ENCODE peak calls at places on chromosome 3, in ten cellular contexts. One of them, this sample, is unnamed.
A peak's percentile ranks its signal among the peaks of the same experiment; 100 is the strongest.

GRCh38 chr3:183385698-183386590 is 42.5 kb downstream of the MCF2L2 start:
- DNase-seq in right lobe of liver: no peak
- DNase-seq in lung: peak; percentile 60
- DNase-seq in K562: peak; percentile 59
- DNase-seq in fibroblast of lung: peak; percentile 85
- DNase-seq in MM.1S: peak; percentile 80
- DNase-seq in IMR-90: peak; percentile 71
- DNase-seq in mammary epithelial cell: peak; percentile 59
- DNase-seq in lower lobe of right lung: no peak
- DNase-seq in prostate gland: peak; percentile 64
- DNase-seq in this sample: no peak

GRCh38 chr3:57052662-57053061 is 7.8 kb upstream of the SPATA12 start:
- DNase-seq in right lobe of liver: no peak
- DNase-seq in lung: no peak
- DNase-seq in K562: no peak
- DNase-seq in fibroblast of lung: no peak
- DNase-seq in MM.1S: no peak
- DNase-seq in IMR-90: no peak
- DNase-seq in mammary epithelial cell: no peak
- DNase-seq in lower lobe of right lung: no peak
- DNase-seq in prostate gland: no peak
- DNase-seq in this sample: no peak

GRCh38 chr3:160008979-160009378 is 20.3 kb downstream of the IL12A start:
- DNase-seq in right lobe of liver: no peak
- DNase-seq in lung: no peak
- DNase-seq in K562: no peak
- DNase-seq in fibroblast of lung: no peak
- DNase-seq in MM.1S: no peak
- DNase-seq in IMR-90: no peak
- DNase-seq in mammary epithelial cell: no peak
- DNase-seq in lower lobe of right lung: no peak
- DNase-seq in prostate gland: no peak
- DNase-seq in this sample: no peak

GRCh38 chr3:12750658-12751071 is 8.4 kb downstream of the TMEM40 start:
- DNase-seq in right lobe of liver: no peak
- DNase-seq in lung: no peak
- DNase-seq in K562: no peak
- DNase-seq in fibroblast of lung: peak; percentile 84
- DNase-seq in MM.1S: no peak
- DNase-seq in IMR-90: peak; percentile 64
- DNase-seq in mammary epithelial cell: peak; percentile 69
- DNase-seq in lower lobe of right lung: no peak
- DNase-seq in prostate gland: no peak
- DNase-seq in this sample: no peak

GRCh38 chr3:155958676-155959075 is 88.2 kb downstream of the GMPS start:
- DNase-seq in right lobe of liver: no peak
- DNase-seq in lung: no peak
- DNase-seq in K562: no peak
- DNase-seq in fibroblast of lung: no peak
- DNase-seq in MM.1S: peak; percentile 73
- DNase-seq in IMR-90: no peak
- DNase-seq in mammary epithelial cell: no peak
- DNase-seq in lower lobe of right lung: no peak
- DNase-seq in prostate gland: no peak
- DNase-seq in this sample: no peak

GRCh38 chr3:65946438-65946837 is 92.3 kb downstream of the MAGI1 start:
- DNase-seq in right lobe of liver: peak; percentile 88
- DNase-seq in lung: peak; percentile 46
- DNase-seq in K562: no peak
- DNase-seq in fibroblast of lung: peak; percentile 55
- DNase-seq in MM.1S: no peak
- DNase-seq in IMR-90: peak; percentile 37
- DNase-seq in mammary epithelial cell: no peak
- DNase-seq in lower lobe of right lung: peak; percentile 64
- DNase-seq in prostate gland: no peak
- DNase-seq in this sample: no peak

GRCh38 chr3:65026151-65026550 is 338.4 kb upstream of the ADAMTS9 start:
- DNase-seq in right lobe of liver: no peak
- DNase-seq in lung: no peak
- DNase-seq in K562: no peak
- DNase-seq in fibroblast of lung: no peak
- DNase-seq in MM.1S: no peak
- DNase-seq in IMR-90: no peak
- DNase-seq in mammary epithelial cell: no peak
- DNase-seq in lower lobe of right lung: no peak
- DNase-seq in prostate gland: no peak
- DNase-seq in this sample: no peak

GRCh38 chr3:77373619-77374018 is 333.7 kb downstream of the ROBO2 start:
- DNase-seq in right lobe of liver: no peak
- DNase-seq in lung: no peak
- DNase-seq in K562: no peak
- DNase-seq in fibroblast of lung: no peak
- DNase-seq in MM.1S: no peak
- DNase-seq in IMR-90: no peak
- DNase-seq in mammary epithelial cell: no peak
- DNase-seq in lower lobe of right lung: no peak
- DNase-seq in prostate gland: no peak
- DNase-seq in this sample: no peak

GRCh38 chr3:44883999-44884431 is 9.6 kb downstream of the TGM4 start:
- DNase-seq in right lobe of liver: no peak
- DNase-seq in lung: no peak
- DNase-seq in K562: no peak
- DNase-seq in fibroblast of lung: peak; percentile 89
- DNase-seq in MM.1S: no peak
- DNase-seq in IMR-90: peak; percentile 95
- DNase-seq in mammary epithelial cell: peak; percentile 97
- DNase-seq in lower lobe of right lung: no peak
- DNase-seq in prostate gland: no peak
- DNase-seq in this sample: peak; percentile 91

GRCh38 chr3:15647629-15648167 is 46.2 kb downstream of the BTD start:
- DNase-seq in right lobe of liver: no peak
- DNase-seq in lung: no peak
- DNase-seq in K562: no peak
- DNase-seq in fibroblast of lung: peak; percentile 91
- DNase-seq in MM.1S: peak; percentile 95
- DNase-seq in IMR-90: peak; percentile 99
- DNase-seq in mammary epithelial cell: peak; percentile 86
- DNase-seq in lower lobe of right lung: no peak
- DNase-seq in prostate gland: no peak
- DNase-seq in this sample: no peak

GRCh38 chr3:197224034-197224444 is 74.4 kb downstream of the DLG1 start:
- DNase-seq in right lobe of liver: no peak
- DNase-seq in lung: no peak
- DNase-seq in K562: peak; percentile 60
- DNase-seq in fibroblast of lung: peak; percentile 72
- DNase-seq in MM.1S: peak; percentile 76
- DNase-seq in IMR-90: peak; percentile 67
- DNase-seq in mammary epithelial cell: peak; percentile 37
- DNase-seq in lower lobe of right lung: no peak
- DNase-seq in prostate gland: no peak
- DNase-seq in this sample: no peak

GRCh38 chr3:9351709-9352126 is 11.1 kb upstream of the THUMPD3 start:
- DNase-seq in right lobe of liver: no peak
- DNase-seq in lung: no peak
- DNase-seq in K562: no peak
- DNase-seq in fibroblast of lung: no peak
- DNase-seq in MM.1S: no peak
- DNase-seq in IMR-90: no peak
- DNase-seq in mammary epithelial cell: peak; percentile 63
- DNase-seq in lower lobe of right lung: no peak
- DNase-seq in prostate gland: peak; percentile 28
- DNase-seq in this sample: no peak

GRCh38 chr3:159356606-159357005 is 554.8 kb downstream of the MFSD1 start:
- DNase-seq in right lobe of liver: no peak
- DNase-seq in lung: no peak
- DNase-seq in K562: no peak
- DNase-seq in fibroblast of lung: no peak
- DNase-seq in MM.1S: no peak
- DNase-seq in IMR-90: no peak
- DNase-seq in mammary epithelial cell: no peak
- DNase-seq in lower lobe of right lung: no peak
- DNase-seq in prostate gland: no peak
- DNase-seq in this sample: no peak

GRCh38 chr3:100059472-100059871 is 54.8 kb downstream of the FILIP1L start:
- DNase-seq in right lobe of liver: no peak
- DNase-seq in lung: no peak
- DNase-seq in K562: no peak
- DNase-seq in fibroblast of lung: no peak
- DNase-seq in MM.1S: no peak
- DNase-seq in IMR-90: no peak
- DNase-seq in mammary epithelial cell: no peak
- DNase-seq in lower lobe of right lung: no peak
- DNase-seq in prostate gland: no peak
- DNase-seq in this sample: no peak

GRCh38 chr3:176631175-176631574 is 566.1 kb downstream of the TBL1XR1 start:
- DNase-seq in right lobe of liver: no peak
- DNase-seq in lung: no peak
- DNase-seq in K562: no peak
- DNase-seq in fibroblast of lung: peak; percentile 6
- DNase-seq in MM.1S: no peak
- DNase-seq in IMR-90: no peak
- DNase-seq in mammary epithelial cell: no peak
- DNase-seq in lower lobe of right lung: no peak
- DNase-seq in prostate gland: no peak
- DNase-seq in this sample: no peak

DNA sequence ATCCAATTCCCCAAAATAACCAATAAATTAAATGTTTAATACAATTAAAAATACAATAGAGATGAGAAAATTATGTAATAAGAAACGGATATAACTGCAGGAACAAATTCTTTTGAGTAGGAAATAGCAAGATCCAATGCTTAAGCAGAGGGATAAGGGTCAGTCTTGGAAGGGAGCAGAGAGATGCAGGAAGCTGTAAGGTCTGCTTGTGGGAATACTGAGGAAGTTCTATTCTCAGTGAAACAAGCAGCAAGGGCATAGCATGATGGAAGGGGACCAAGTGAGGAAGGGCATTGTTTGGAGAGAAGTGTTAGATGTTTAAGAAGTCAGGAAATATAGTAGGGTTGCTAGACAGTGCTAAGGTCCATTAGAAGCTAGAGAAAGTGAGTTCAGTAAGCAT is 409.0 kb downstream of the TBC1D5 start:
- DNase-seq in right lobe of liver: no peak
- DNase-seq in lung: no peak
- DNase-seq in K562: no peak
- DNase-seq in fibroblast of lung: no peak
- DNase-seq in MM.1S: no peak
- DNase-seq in IMR-90: no peak
- DNase-seq in mammary epithelial cell: no peak
- DNase-seq in lower lobe of right lung: no peak
- DNase-seq in prostate gland: no peak
- DNase-seq in this sample: no peak
- H3K27ac ChIP-seq in right lobe of liver: no peak overlapping the region
- H3K27ac ChIP-seq in lung: no peak overlapping the region
- H3K27ac ChIP-seq in K562: no peak overlapping the region
- H3K27ac ChIP-seq in fibroblast of lung: no peak overlapping the region
- H3K27ac ChIP-seq in MM.1S: no peak overlapping the region
- H3K27ac ChIP-seq in IMR-90: no peak overlapping the region
- H3K27ac ChIP-seq in mammary epithelial cell: no peak overlapping the region
- H3K27ac ChIP-seq in lower lobe of right lung: no peak overlapping the region
- H3K27ac ChIP-seq in prostate gland: no peak overlapping the region
- H3K27ac ChIP-seq in this sample: no peak overlapping the region

DNA sequence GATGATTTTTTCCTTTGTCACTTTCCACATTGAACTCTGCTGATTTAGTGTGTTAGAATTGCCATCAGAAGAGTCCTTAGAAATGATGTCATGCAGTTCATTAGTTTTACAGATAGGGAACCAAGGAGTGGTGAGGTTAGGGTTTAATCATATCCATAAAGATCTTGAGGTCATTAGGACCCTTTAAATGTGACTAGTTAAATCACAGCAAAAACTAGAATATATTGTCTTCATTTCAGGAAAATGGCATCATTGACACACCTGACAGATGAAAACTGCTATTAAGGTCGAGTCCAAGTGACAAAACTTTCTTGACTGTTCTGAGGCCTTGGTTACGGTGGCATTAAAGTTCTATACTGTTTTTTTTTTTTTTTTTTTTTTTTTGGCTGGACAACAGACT is 50.5 kb downstream of the MBNL1 start:
- DNase-seq in right lobe of liver: no peak
- DNase-seq in lung: no peak
- DNase-seq in K562: peak; percentile 20
- DNase-seq in fibroblast of lung: no peak
- DNase-seq in MM.1S: no peak
- DNase-seq in IMR-90: no peak
- DNase-seq in mammary epithelial cell: no peak
- DNase-seq in lower lobe of right lung: no peak
- DNase-seq in prostate gland: no peak
- DNase-seq in this sample: no peak
- H3K4me1 ChIP-seq in right lobe of liver: peaks cover 57% of the 10 kb centered on the region
- H3K4me1 ChIP-seq in lung: peaks cover 1% of the 10 kb centered on the region
- H3K4me1 ChIP-seq in K562: peaks cover 53% of the 10 kb centered on the region
- H3K4me1 ChIP-seq in fibroblast of lung: peaks cover 8% of the 10 kb centered on the region
- H3K4me1 ChIP-seq in MM.1S: peaks cover 39% of the 10 kb centered on the region
- H3K4me1 ChIP-seq in IMR-90: peaks cover 14% of the 10 kb centered on the region
- H3K4me1 ChIP-seq in mammary epithelial cell: peaks cover 19% of the 10 kb centered on the region
- H3K4me1 ChIP-seq in lower lobe of right lung: peaks cover 97% of the 10 kb centered on the region
- H3K4me1 ChIP-seq in prostate gland: no peaks in the 10 kb centered on the region
- H3K4me1 ChIP-seq in this sample: peaks cover 16% of the 10 kb centered on the region

GRCh38 chr3:113626513-113627371 is 69.7 kb downstream of the USF3 start:
- DNase-seq in right lobe of liver: peak; percentile 66
- DNase-seq in lung: peak; percentile 38
- DNase-seq in K562: peak; percentile 36
- DNase-seq in fibroblast of lung: peak; percentile 74
- DNase-seq in MM.1S: peak; percentile 60
- DNase-seq in IMR-90: peak; percentile 58
- DNase-seq in mammary epithelial cell: peak; percentile 55
- DNase-seq in lower lobe of right lung: no peak
- DNase-seq in prostate gland: peak; percentile 34
- DNase-seq in this sample: no peak
- H3K4me3 ChIP-seq in right lobe of liver: no peak overlapping the region
- H3K4me3 ChIP-seq in lung: no peak overlapping the region
- H3K4me3 ChIP-seq in K562: no peak overlapping the region
- H3K4me3 ChIP-seq in fibroblast of lung: no peak overlapping the region
- H3K4me3 ChIP-seq in MM.1S: no peak overlapping the region
- H3K4me3 ChIP-seq in IMR-90: no peak overlapping the region
- H3K4me3 ChIP-seq in mammary epithelial cell: no peak overlapping the region
- H3K4me3 ChIP-seq in lower lobe of right lung: peak overlapping the region; percentile 10
- H3K4me3 ChIP-seq in prostate gland: no peak overlapping the region
- H3K4me3 ChIP-seq in this sample: no peak overlapping the region

DNA sequence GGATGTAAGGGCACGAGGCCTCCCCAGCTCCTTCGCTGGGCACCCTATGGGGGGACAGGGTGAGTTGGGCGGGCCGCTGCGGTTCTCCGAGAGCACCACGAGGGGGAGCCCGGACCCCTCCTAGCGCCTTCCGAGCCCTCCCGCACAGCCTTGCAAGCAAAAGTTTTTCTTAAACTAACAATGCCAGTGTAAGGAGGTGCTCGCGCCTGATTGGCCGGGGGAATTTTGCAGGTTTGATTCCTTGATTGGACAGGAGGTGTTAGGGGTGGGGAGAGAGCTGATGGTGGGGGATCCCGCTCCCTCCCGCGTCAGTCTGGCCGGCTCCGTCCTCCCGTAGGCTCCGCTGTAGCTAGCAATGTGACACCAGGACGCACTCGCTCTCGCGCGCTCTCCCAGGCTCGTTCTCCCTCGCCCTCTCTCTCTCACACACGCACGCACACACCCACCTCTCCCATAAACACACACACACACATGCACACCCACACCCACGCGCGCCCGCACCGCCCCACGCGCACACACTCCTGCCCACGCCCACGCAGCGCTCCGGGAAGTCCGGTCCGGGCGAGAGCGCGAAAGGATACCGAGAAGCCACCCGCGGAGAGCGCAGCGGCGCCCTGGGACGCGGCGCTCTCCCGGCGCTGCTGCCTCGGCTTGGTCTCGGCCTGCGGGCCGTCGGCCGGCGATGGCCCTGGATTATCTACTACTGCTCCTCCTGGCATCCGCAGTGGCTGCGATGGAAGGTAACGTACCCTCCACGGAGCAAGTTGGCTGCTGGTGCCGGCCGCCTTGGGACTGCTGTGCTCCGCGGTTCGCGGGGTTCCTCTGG is at the start of gene EPHB1:
- DNase-seq in right lobe of liver: peak; percentile 80
- DNase-seq in lung: peak; percentile 77
- DNase-seq in K562: peak; percentile 75
- DNase-seq in fibroblast of lung: peak; percentile 82
- DNase-seq in MM.1S: peak; percentile 92
- DNase-seq in IMR-90: peak; percentile 87
- DNase-seq in mammary epithelial cell: peak; percentile 82
- DNase-seq in lower lobe of right lung: peak; percentile 81
- DNase-seq in prostate gland: peak; percentile 77
- DNase-seq in this sample: peak; percentile 80
- H3K27ac ChIP-seq in right lobe of liver: no peak within 1 kb of the TSS
- H3K27ac ChIP-seq in lung: no peak within 1 kb of the TSS
- H3K27ac ChIP-seq in K562: no peak within 1 kb of the TSS
- H3K27ac ChIP-seq in fibroblast of lung: no peak within 1 kb of the TSS
- H3K27ac ChIP-seq in MM.1S: no peak within 1 kb of the TSS
- H3K27ac ChIP-seq in IMR-90: no peak within 1 kb of the TSS
- H3K27ac ChIP-seq in mammary epithelial cell: no peak within 1 kb of the TSS
- H3K27ac ChIP-seq in lower lobe of right lung: no peak within 1 kb of the TSS
- H3K27ac ChIP-seq in prostate gland: peak within 1 kb of the TSS; percentile 32
- H3K27ac ChIP-seq in this sample: no peak within 1 kb of the TSS

This sample was measured in RWPE2.